ENCODE peak calls at places on chromosomes 3 and 15, in ten cellular contexts. L is endodermal cell; P is fibroblast of pulmonary artery; J is iris pigment epithelial cell; V is body of pancreas; R is GM12865; M is right atrium auricular region; W is tibial artery; U is effector memory CD8-positive, alpha-beta T cell; E is 8988T. F is an unnamed sample.

GRCh38 chr15:52068004-52068403 is 44.6 kb downstream of the BCL2L10 start:
- DNase-seq in U (no peak), J (peak), L (no peak), M (no peak), E (no peak), P (no peak), V (no peak), R (no peak), W (no peak), F (no peak)

GRCh38 chr3:4949004-4949403 is 30.2 kb upstream of the BHLHE40 start:
- DNase-seq in M (no peak), V (no peak), U (no peak), J (no peak), R (no peak), E (no peak), L (no peak), P (no peak), W (no peak), F (no peak)

GRCh38 chr15:27482344-27482743 is 511.4 kb downstream of the GABRG3 start:
- DNase-seq in M (no peak), L (no peak), V (no peak), E (no peak), U (no peak), J (no peak), R (no peak), P (no peak), W (no peak), F (no peak)

GRCh38 chr15:78977091-78977571 is 32.3 kb upstream of the CTSH start:
- DNase-seq in E (no peak), M (no peak), P (no peak), L (no peak), W (no peak), R (peak), U (no peak), J (no peak), V (no peak), F (peak)

GRCh38 chr3:3368336-3368735 is 188.8 kb upstream of the CRBN start:
- DNase-seq in J (no peak), U (no peak), L (no peak), W (no peak), V (no peak), E (no peak), R (no peak), M (no peak), P (no peak), F (no peak)

GRCh38 chr15:62824111-62824737 is 218.3 kb upstream of the TPM1 start:
- DNase-seq in V (no peak), M (no peak), J (peak), L (no peak), W (no peak), E (no peak), U (no peak), P (peak), R (no peak), F (no peak)

GRCh38 chr3:114994554-114995341 is 152.3 kb downstream of the ZBTB20 start:
- DNase-seq in V (no peak), M (no peak), P (no peak), L (no peak), E (no peak), J (no peak), W (no peak), U (no peak), R (peak), F (no peak)

GRCh38 chr3:159786489-159787181 is 202.0 kb upstream of the IL12A start:
- DNase-seq in L (no peak), W (no peak), J (no peak), M (no peak), V (no peak), E (no peak), U (no peak), R (peak), P (no peak), F (no peak)

GRCh38 chr3:148642616-148643015 is 55.1 kb upstream of the AGTR1 start:
- DNase-seq in U (no peak), W (no peak), J (peak), M (no peak), L (no peak), E (no peak), P (peak), R (no peak), V (no peak), F (no peak)

GRCh38 chr3:105526349-105527111 is 159.8 kb downstream of the ALCAM start:
- DNase-seq in R (no peak), M (no peak), J (peak), W (no peak), U (no peak), L (no peak), P (no peak), E (no peak), V (no peak), F (no peak)

F was measured in activated CD4-positive, alpha-beta memory T cell treated with anti-CD3 and anti-CD28 coated beads, Interleukin-2, amount 10 ng/mL, durations not matched to agents 7 days and 5 days.